ENCODE peak calls at places on chromosome 5, in nine cellular contexts. H, U, V, K, R, A, I, C and X are unnamed samples. For H3K36me3, the result is how much of the 10 kb centered on the place peaks cover.

GRCh38 chr5:112036206-112036605 is 279.2 kb upstream of the NREP start:
- DNase-seq in H (no peak), U (no peak), V (no peak), K (no peak), R (no peak), A (no peak), I (no peak), C (no peak), X (no peak)

GRCh38 chr5:95087819-95088317 is 197.0 kb downstream of the MCTP1 start:
- DNase-seq in H (no peak), U (no peak), V (no peak), K (no peak), R (no peak), A (no peak), I (no peak), C (no peak), X (no peak)

GRCh38 chr5:119341452-119342349 is 14.1 kb upstream of the TNFAIP8 start:
- DNase-seq in H (no peak), U (no peak), V (no peak), K (no peak), R (no peak), A (no peak), I (no peak), C (peak), X (no peak)

GRCh38 chr5:139390639-139391569 is 1.2 kb upstream of the MZB1 start:
- DNase-seq in H (no peak), U (no peak), V (no peak), K (peak), R (no peak), A (no peak), I (no peak), C (no peak), X (no peak)

GRCh38 chr5:65769539-65769938 is 47.5 kb downstream of the NLN start:
- DNase-seq in H (no peak), U (no peak), V (no peak), K (no peak), R (no peak), A (no peak), I (no peak), C (peak), X (no peak)

GRCh38 chr5:157137691-157138090 is 5.0 kb downstream of the MED7 start:
- DNase-seq in H (no peak), U (no peak), V (no peak), K (no peak), R (no peak), A (no peak), I (no peak), C (no peak), X (no peak)

GRCh38 chr5:109922396-109922995 is 232.8 kb downstream of the MAN2A1 start:
- DNase-seq in H (no peak), U (no peak), V (no peak), K (no peak), R (no peak), A (no peak), I (no peak), C (no peak), X (no peak)

GRCh38 chr5:120684749-120685415 is 220.8 kb downstream of the PRR16 start:
- DNase-seq in H (peak), U (no peak), V (no peak), K (no peak), R (no peak), A (no peak), I (no peak), C (no peak), X (peak)

GRCh38 chr5:32231929-32232328 is 57.8 kb upstream of the GOLPH3 start:
- DNase-seq in H (no peak), U (no peak), V (no peak), K (no peak), R (no peak), A (no peak), I (no peak), C (no peak), X (no peak)

GRCh38 chr5:137730331-137730730 is 5.6 kb downstream of the KLHL3 start:
- DNase-seq in H (no peak), U (no peak), V (no peak), K (no peak), R (no peak), A (no peak), I (no peak), C (no peak), X (no peak)

GRCh38 chr5:52705720-52706119 is 82.0 kb upstream of the ITGA1 start:
- DNase-seq in H (no peak), U (no peak), V (no peak), K (no peak), R (no peak), A (no peak), I (no peak), C (peak), X (no peak)

GRCh38 chr5:11384441-11385250 is 519.6 kb downstream of the CTNND2 start:
- DNase-seq in H (peak), U (peak), V (peak), K (peak), R (peak), A (no peak), I (no peak), C (no peak), X (peak)

GRCh38 chr5:107783551-107783950 is 112.8 kb upstream of the EFNA5 start:
- DNase-seq in H (no peak), U (no peak), V (no peak), K (no peak), R (no peak), A (no peak), I (no peak), C (no peak), X (no peak)

GRCh38 chr5:135535420-135535819 is 344 bp downstream of the NEUROG1 start:
- DNase-seq in H (no peak), U (no peak), V (no peak), K (no peak), R (no peak), A (no peak), I (no peak), C (no peak), X (no peak)

GRCh38 chr5:36535390-36535789 is 71.0 kb upstream of the SLC1A3 start:
- DNase-seq in H (no peak), U (no peak), V (no peak), K (no peak), R (no peak), A (peak), I (peak), C (no peak), X (no peak)

GRCh38 chr5:65535529-65535987 is 27.4 kb downstream of the CENPK start:
- DNase-seq in H (no peak), U (no peak), V (no peak), K (no peak), R (no peak), A (no peak), I (no peak), C (no peak), X (no peak)

GRCh38 chr5:81506900-81507588 is 113.1 kb upstream of the ACOT12 start:
- DNase-seq in H (peak), U (no peak), V (no peak), K (peak), R (peak), A (peak), I (peak), C (peak), X (peak)

GRCh38 chr5:134526483-134527155 is 1.1 kb downstream of the JADE2 start:
- DNase-seq in H (peak), U (peak), V (peak), K (peak), R (peak), A (peak), I (peak), C (peak), X (no peak)

GRCh38 chr5:143094087-143094511 is 309.4 kb downstream of the NR3C1 start:
- DNase-seq in H (peak), U (no peak), V (no peak), K (no peak), R (peak), A (peak), I (no peak), C (no peak), X (no peak)

DNA sequence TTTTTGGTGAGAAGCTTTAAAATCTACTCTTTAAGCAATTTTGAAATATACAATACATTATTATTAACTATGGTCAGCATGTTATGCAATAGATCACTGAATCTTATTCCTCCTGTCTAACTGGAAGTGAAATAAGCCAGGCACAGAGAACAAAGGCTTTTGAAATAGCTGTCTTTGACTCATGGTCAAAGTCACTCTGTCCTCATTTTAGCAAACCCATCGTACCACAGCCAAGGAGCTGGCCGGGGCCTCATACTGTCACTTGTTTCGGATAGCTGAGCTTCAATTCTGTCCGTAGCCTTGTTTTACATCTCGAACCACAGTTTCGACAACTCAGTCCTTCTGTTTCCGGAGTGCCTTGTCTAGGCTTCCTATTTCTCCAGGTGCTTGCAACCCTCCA is 19.2 kb downstream of the ADCY2 start:
- DNase-seq in H (no peak), U (no peak), V (no peak), K (no peak), R (no peak), A (no peak), I (no peak), C (no peak), X (no peak)
- TF ChIP-seq CTCF in H (no peak), U (no peak), V (no peak), K (no peak), R (no peak), A (no peak), I (no peak), C (no peak), X (no peak)

DNA sequence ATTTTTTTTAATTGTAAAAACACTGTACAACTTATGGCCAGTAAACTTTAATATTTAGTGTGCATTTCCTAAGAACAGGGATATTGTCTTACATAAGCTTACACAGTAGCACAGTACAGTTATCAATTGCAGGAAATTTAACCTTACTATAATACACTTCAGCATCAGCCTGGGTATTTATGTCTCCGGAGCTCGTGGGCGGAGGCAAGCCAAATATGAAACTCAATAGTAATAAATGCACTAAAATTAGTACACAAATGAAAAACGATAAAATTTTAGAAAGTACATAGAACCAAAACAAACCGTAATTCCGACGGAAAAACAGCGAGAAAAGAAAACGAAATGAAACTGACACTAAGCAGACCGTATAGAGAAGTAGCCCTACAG is 91.2 kb downstream of the ANXA2R start:
- DNase-seq in H (no peak), U (no peak), V (no peak), K (no peak), R (no peak), A (no peak), I (no peak), C (no peak), X (no peak)
- H3K4me3 ChIP-seq in H (no peak), U (peak), V (peak), K (no peak), R (no peak), A (peak), I (peak), C (peak), X (no peak)

GRCh38 chr5:55406292-55406691 is 98.5 kb downstream of the MTREX start:
- DNase-seq in H (no peak), U (no peak), V (no peak), K (no peak), R (no peak), A (no peak), I (no peak), C (no peak), X (no peak)

GRCh38 chr5:55407984-55408383 is 100.2 kb downstream of the MTREX start:
- DNase-seq in H (no peak), U (no peak), V (no peak), K (no peak), R (no peak), A (no peak), I (no peak), C (no peak), X (no peak)

GRCh38 chr5:55407059-55407684 is 99.4 kb downstream of the MTREX start:
- DNase-seq in H (peak), U (no peak), V (no peak), K (peak), R (peak), A (no peak), I (peak), C (peak), X (no peak)

GRCh38 chr5:55402199-55402598 is 94.4 kb downstream of the MTREX start:
- DNase-seq in H (no peak), U (no peak), V (no peak), K (no peak), R (no peak), A (no peak), I (no peak), C (no peak), X (no peak)
- H3K36me3 ChIP-seq in H (under half), U (half or more), V (half or more), K (under half), R (under half), A (under half), I (half or more), C (under half), X (half or more)

GRCh38 chr5:41754857-41755256 is 115.4 kb downstream of the OXCT1 start:
- DNase-seq in H (no peak), U (no peak), V (no peak), K (no peak), R (no peak), A (no peak), I (no peak), C (no peak), X (no peak)
- TF ChIP-seq CTCF in H (peak), U (peak), V (no peak), K (no peak), R (peak), A (no peak), I (no peak), C (no peak), X (no peak)

DNA sequence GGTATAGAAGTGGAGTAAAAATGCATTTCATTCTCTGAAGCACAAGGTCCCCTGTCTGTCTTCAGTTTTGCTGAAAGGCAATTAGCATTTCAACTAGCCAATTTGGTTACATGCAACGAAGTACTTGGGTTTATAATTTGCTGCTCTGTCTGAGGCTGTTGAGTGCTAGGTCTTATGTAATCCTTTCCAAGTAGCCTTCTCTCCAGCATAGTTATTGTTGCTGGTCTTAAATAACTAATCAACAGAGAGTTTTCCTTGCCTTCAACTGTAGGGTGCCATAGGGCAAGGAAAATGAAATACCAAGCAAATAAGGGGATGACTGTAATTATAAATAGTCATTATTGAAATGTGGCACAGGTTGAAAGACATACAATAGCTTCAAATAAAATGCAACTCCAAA is 4.6 kb downstream of the ADGRV1 start:
- DNase-seq in H (no peak), U (no peak), V (no peak), K (no peak), R (no peak), A (no peak), I (no peak), C (no peak), X (no peak)
- H3K4me3 ChIP-seq in H (peak), U (no peak), V (no peak), K (no peak), R (no peak), A (no peak), I (no peak), C (no peak), X (peak)

GRCh38 chr5:146223179-146223578 is 19.8 kb downstream of the RBM27 start:
- DNase-seq in H (no peak), U (no peak), V (no peak), K (no peak), R (no peak), A (no peak), I (no peak), C (no peak), X (no peak)
- H3K36me3 ChIP-seq in H (under half), U (half or more), V (half or more), K (under half), R (under half), A (under half), I (half or more), C (under half), X (under half)

GRCh38 chr5:66856041-66856805 is 260.0 kb downstream of the MAST4 start:
- DNase-seq in H (no peak), U (no peak), V (no peak), K (no peak), R (no peak), A (no peak), I (no peak), C (peak), X (no peak)

GRCh38 chr5:66864240-66864884 is 268.2 kb downstream of the MAST4 start:
- DNase-seq in H (no peak), U (no peak), V (no peak), K (no peak), R (no peak), A (no peak), I (peak), C (peak), X (peak)

GRCh38 chr5:66863343-66864170 is 267.4 kb downstream of the MAST4 start:
- DNase-seq in H (peak), U (no peak), V (no peak), K (no peak), R (no peak), A (no peak), I (no peak), C (no peak), X (no peak)

GRCh38 chr5:66860199-66860975 is 264.2 kb downstream of the MAST4 start:
- DNase-seq in H (peak), U (no peak), V (no peak), K (no peak), R (no peak), A (no peak), I (no peak), C (peak), X (no peak)

GRCh38 chr5:66861402-66861801 is 265.2 kb downstream of the MAST4 start:
- DNase-seq in H (no peak), U (no peak), V (no peak), K (no peak), R (no peak), A (no peak), I (no peak), C (no peak), X (no peak)
- TF ChIP-seq CTCF in H (no peak), U (no peak), V (no peak), K (no peak), R (no peak), A (no peak), I (no peak), C (no peak), X (no peak)

GRCh38 chr5:173317091-173317685 is 11.0 kb downstream of the STC2 start:
- DNase-seq in H (no peak), U (no peak), V (no peak), K (peak), R (no peak), A (no peak), I (no peak), C (no peak), X (no peak)

GRCh38 chr5:173316463-173317020 is 11.7 kb downstream of the STC2 start:
- DNase-seq in H (no peak), U (no peak), V (no peak), K (peak), R (no peak), A (no peak), I (no peak), C (no peak), X (no peak)

GRCh38 chr5:173317852-173318251 is 10.4 kb downstream of the STC2 start:
- DNase-seq in H (no peak), U (no peak), V (no peak), K (peak), R (no peak), A (no peak), I (no peak), C (no peak), X (no peak)

GRCh38 chr5:173314166-173314952 is 13.9 kb downstream of the STC2 start:
- DNase-seq in H (no peak), U (no peak), V (no peak), K (no peak), R (no peak), A (no peak), I (no peak), C (no peak), X (no peak)

GRCh38 chr5:173315495-173316352 is 12.5 kb downstream of the STC2 start:
- DNase-seq in H (peak), U (no peak), V (no peak), K (no peak), R (peak), A (peak), I (peak), C (no peak), X (no peak)
- H3K4me3 ChIP-seq in H (no peak), U (peak), V (no peak), K (no peak), R (no peak), A (no peak), I (peak), C (no peak), X (no peak)

GRCh38 chr5:169652057-169652456 is 15.0 kb downstream of the DOCK2 start:
- DNase-seq in H (no peak), U (no peak), V (no peak), K (peak), R (no peak), A (peak), I (peak), C (no peak), X (no peak)

GRCh38 chr5:169651526-169651925 is 14.5 kb downstream of the DOCK2 start:
- DNase-seq in H (no peak), U (no peak), V (no peak), K (no peak), R (no peak), A (no peak), I (no peak), C (no peak), X (no peak)

GRCh38 chr5:169657127-169657526 is 20.1 kb downstream of the DOCK2 start:
- DNase-seq in H (no peak), U (no peak), V (no peak), K (no peak), R (no peak), A (no peak), I (no peak), C (no peak), X (no peak)

GRCh38 chr5:169656125-169656990 is 19.3 kb downstream of the DOCK2 start:
- DNase-seq in H (no peak), U (no peak), V (no peak), K (no peak), R (no peak), A (peak), I (no peak), C (no peak), X (no peak)

DNA sequence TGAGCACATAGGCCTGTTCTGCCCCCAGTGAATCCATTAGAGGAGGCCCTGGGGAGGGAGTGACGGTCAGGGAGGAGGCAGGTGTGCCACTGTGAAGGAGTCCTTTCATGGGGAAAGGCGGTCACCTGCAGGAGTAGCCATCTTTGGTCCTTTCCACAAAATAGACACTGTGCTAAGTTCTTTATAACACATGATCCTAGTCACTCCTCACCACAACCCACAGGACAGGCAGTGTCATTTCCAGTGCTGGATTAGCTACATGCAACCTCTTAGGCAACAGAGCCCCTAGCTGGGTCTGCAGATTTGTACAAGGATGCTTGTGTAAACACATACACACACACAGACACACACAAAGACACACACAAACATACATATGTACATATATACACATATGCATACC is 18.3 kb downstream of the DOCK2 start:
- DNase-seq in H (no peak), U (no peak), V (no peak), K (no peak), R (no peak), A (no peak), I (no peak), C (no peak), X (no peak)
- H3K36me3 ChIP-seq in H (under half), U (under half), V (under half), K (under half), R (under half), A (under half), I (under half), C (under half), X (under half)